ENCODE peak calls at places on chromosome 14, in ten cellular contexts. L, A, T, J, R, W, P, S, Q and X are unnamed samples.

GRCh38 chr14:77099425-77100167 is 1.5 kb downstream of the CIPC start:
- DNase-seq in L (peak; percentile 40), Q (no peak), S (no peak), W (no peak), R (peak; percentile 41), T (no peak), A (no peak), P (peak; percentile 78), J (no peak), X (peak; percentile 32)

GRCh38 chr14:39015964-39016577 is 87.0 kb downstream of the SEC23A start:
- DNase-seq in Q (no peak), J (no peak), R (no peak), L (no peak), T (no peak), P (no peak), W (no peak), A (no peak), S (no peak), X (no peak)

GRCh38 chr14:103126873-103127304 is 3.6 kb downstream of the TNFAIP2 start:
- DNase-seq in R (no peak), S (no peak), T (no peak), W (peak; percentile 91), Q (no peak), A (peak; percentile 49), J (peak; percentile 81), L (no peak), P (peak; percentile 17), X (peak; percentile 75)

GRCh38 chr14:69695664-69696527 is 71.0 kb upstream of the SRSF5 start:
- DNase-seq in J (no peak), A (no peak), S (peak; percentile 47), T (no peak), W (no peak), P (peak; percentile 79), Q (no peak), R (no peak), L (no peak), X (no peak)

GRCh38 chr14:34562776-34563150 is 23.3 kb upstream of the EAPP start:
- DNase-seq in L (no peak), W (no peak), T (no peak), A (no peak), J (no peak), R (no peak), Q (no peak), S (no peak), P (no peak), X (no peak)

GRCh38 chr14:29222671-29223268 is 456.2 kb downstream of the FOXG1 start:
- DNase-seq in L (peak; percentile 12), W (peak; percentile 40), J (no peak), A (no peak), Q (peak; percentile 21), P (peak; percentile 2), R (no peak), S (peak; percentile 63), T (no peak), X (peak; percentile 2)

GRCh38 chr14:77353469-77354141 is 23.3 kb downstream of the TMED8 start:
- DNase-seq in L (no peak), P (no peak), W (no peak), R (no peak), A (no peak), Q (no peak), T (no peak), S (no peak), J (no peak), X (no peak)

GRCh38 chr14:80940146-80940545 is 1.4 kb downstream of the CEP128 start:
- DNase-seq in P (no peak), L (no peak), W (no peak), T (no peak), Q (no peak), A (no peak), S (peak; percentile 35), R (no peak), J (no peak), X (no peak)

GRCh38 chr14:32307881-32308582 is 21.1 kb upstream of the AKAP6 start:
- DNase-seq in S (no peak), W (no peak), J (no peak), R (no peak), P (no peak), T (no peak), A (no peak), Q (no peak), L (no peak), X (peak; percentile 73)

GRCh38 chr14:40221428-40221827 is 789.2 kb upstream of the FBXO33 start:
- DNase-seq in L (no peak), Q (no peak), R (no peak), S (no peak), W (no peak), P (no peak), J (no peak), A (no peak), T (no peak), X (no peak)

GRCh38 chr14:71956920-71957563 is 24.8 kb downstream of the RGS6 start:
- DNase-seq in A (no peak), P (no peak), W (no peak), J (no peak), Q (no peak), S (peak; percentile 75), L (no peak), T (no peak), R (no peak), X (no peak)

GRCh38 chr14:89252887-89253532 is 164.0 kb downstream of the FOXN3 start:
- DNase-seq in W (no peak), Q (no peak), R (no peak), T (no peak), A (peak; percentile 62), L (no peak), S (no peak), P (peak; percentile 70), J (peak; percentile 55), X (no peak)

GRCh38 chr14:22185191-22185590 is 403.8 kb downstream of the DAD1 start:
- DNase-seq in Q (no peak), L (peak; percentile 76), T (no peak), P (no peak), W (no peak), A (no peak), R (no peak), S (no peak), J (no peak), X (no peak)

GRCh38 chr14:96637521-96637920 is 135.3 kb downstream of the PAPOLA start:
- DNase-seq in P (no peak), J (no peak), T (no peak), R (no peak), Q (no peak), S (no peak), L (no peak), W (peak; percentile 12), A (no peak), X (no peak)

GRCh38 chr14:76695263-76695920 is 65.9 kb upstream of the VASH1 start:
- DNase-seq in J (no peak), A (no peak), Q (no peak), W (no peak), R (no peak), S (no peak), L (no peak), P (no peak), T (no peak), X (no peak)

GRCh38 chr14:98906123-98906995 is 365.6 kb downstream of the BCL11B start:
- DNase-seq in Q (no peak), S (no peak), T (no peak), L (no peak), J (no peak), W (no peak), P (peak; percentile 1), R (no peak), A (no peak), X (peak; percentile 83)

GRCh38 chr14:23561259-23561658 is 5.2 kb downstream of the THTPA start:
- DNase-seq in T (no peak), A (no peak), Q (no peak), P (no peak), S (no peak), W (no peak), J (no peak), L (no peak), R (no peak), X (no peak)

GRCh38 chr14:94689218-94689984 is 77.2 kb downstream of the SERPINA3 start:
- DNase-seq in P (peak; percentile 25), Q (peak; percentile 52), W (peak; percentile 95), A (peak; percentile 72), T (no peak), R (no peak), J (peak; percentile 89), L (peak; percentile 42), S (peak; percentile 24), X (peak; percentile 37)

GRCh38 chr14:32650665-32651064 is 288.0 kb upstream of the NPAS3 start:
- DNase-seq in S (no peak), Q (no peak), L (no peak), W (no peak), R (no peak), T (no peak), J (no peak), P (no peak), A (no peak), X (no peak)

GRCh38 chr14:61730756-61731373 is 31.4 kb upstream of the SNAPC1 start:
- DNase-seq in P (peak; percentile 67), T (peak; percentile 6), S (no peak), Q (no peak), A (no peak), L (no peak), R (no peak), J (no peak), W (no peak), X (no peak)

GRCh38 chr14:20460458-20461229 is 590 bp downstream of the PIP4P1 start:
- DNase-seq in Q (no peak), L (no peak), R (no peak), T (peak; percentile 60), J (peak; percentile 48), A (no peak), P (peak; percentile 7), S (peak; percentile 73), W (no peak), X (peak; percentile 42)

GRCh38 chr14:99260116-99260515 is 11.9 kb downstream of the BCL11B start:
- DNase-seq in J (no peak), P (no peak), S (no peak), R (no peak), A (no peak), Q (no peak), T (no peak), W (no peak), L (no peak), X (no peak)

GRCh38 chr14:29905549-29905948 is 22.1 kb downstream of the PRKD1 start:
- DNase-seq in L (no peak), Q (no peak), W (no peak), S (no peak), P (no peak), T (no peak), A (no peak), J (no peak), R (no peak), X (no peak)

GRCh38 chr14:71403673-71404072 is 496.4 kb downstream of the PCNX1 start:
- DNase-seq in S (peak; percentile 82), P (no peak), T (peak; percentile 3), Q (no peak), J (no peak), W (peak; percentile 27), R (no peak), L (peak; percentile 19), A (no peak), X (no peak)

GRCh38 chr14:82431031-82431430 is 897.4 kb upstream of the SEL1L start:
- DNase-seq in S (no peak), L (no peak), Q (no peak), T (no peak), R (no peak), J (no peak), P (no peak), A (no peak), W (no peak), X (no peak)

GRCh38 chr14:101127239-101127638 is 223.7 kb upstream of the RTL1 start:
- DNase-seq in W (no peak), A (no peak), R (no peak), Q (no peak), S (no peak), L (no peak), T (no peak), J (no peak), P (no peak), X (no peak)

GRCh38 chr14:33808187-33808586 is 142.7 kb downstream of the EGLN3 start:
- DNase-seq in P (no peak), A (no peak), S (no peak), R (no peak), T (no peak), L (no peak), Q (no peak), W (no peak), J (no peak), X (no peak)

GRCh38 chr14:25400607-25401206 is 350.8 kb upstream of the STXBP6 start:
- DNase-seq in W (peak; percentile 47), R (no peak), A (no peak), S (peak; percentile 31), L (peak; percentile 43), T (peak; percentile 3), J (peak; percentile 42), Q (peak; percentile 57), P (peak; percentile 21), X (peak; percentile 63)